ENCODE peak calls at places on chromosomes 6 and 20, in ten cellular contexts. Y, C, J, V, K, U, I, P, Q and F are unnamed samples. For H3K4me1 and H3K27me3, the result is how much of the 10 kb centered on the place peaks cover.

GRCh38 chr6:111277819-111278218 is 190.5 kb downstream of the SLC16A10 start:
- DNase-seq in I (no peak), U (no peak), K (no peak), J (no peak), C (peak), P (no peak), Q (no peak), Y (no peak), V (no peak), F (no peak)

GRCh38 chr6:38262041-38262440 is 377.7 kb downstream of the BTBD9 start:
- DNase-seq in Q (no peak), P (no peak), J (peak), U (no peak), Y (no peak), I (no peak), V (no peak), C (no peak), K (no peak), F (no peak)

GRCh38 chr6:148516116-148517016 is 173.7 kb downstream of the SASH1 start:
- DNase-seq in C (no peak), I (no peak), Q (no peak), P (no peak), V (no peak), Y (no peak), J (no peak), K (no peak), U (no peak), F (no peak)

GRCh38 chr6:55953384-55953783 is 78.0 kb upstream of the BMP5 start:
- DNase-seq in Q (no peak), V (no peak), C (no peak), U (no peak), Y (no peak), J (peak), K (no peak), I (peak), P (no peak), F (no peak)

GRCh38 chr6:85451586-85452306 is 1.9 kb downstream of the NT5E start:
- DNase-seq in J (no peak), Q (no peak), P (no peak), K (no peak), C (no peak), U (no peak), V (no peak), Y (no peak), I (no peak), F (no peak)

GRCh38 chr6:158353851-158354508 is 41.7 kb downstream of the TULP4 start:
- DNase-seq in Y (no peak), I (no peak), V (no peak), C (no peak), K (no peak), J (peak), U (no peak), Q (no peak), P (no peak), F (no peak)

GRCh38 chr20:37734228-37734980 is 40.6 kb downstream of the CTNNBL1 start:
- DNase-seq in K (no peak), U (no peak), I (no peak), V (no peak), Y (no peak), Q (no peak), P (no peak), C (no peak), J (peak), F (no peak)

GRCh38 chr20:24612799-24613775 is 143.7 kb downstream of the SYNDIG1 start:
- DNase-seq in I (no peak), Y (no peak), U (no peak), C (no peak), K (no peak), V (no peak), Q (no peak), J (peak), P (peak), F (no peak)

GRCh38 chr6:487956-488355 is 96.4 kb downstream of the IRF4 start:
- DNase-seq in J (no peak), U (no peak), K (no peak), Q (no peak), V (no peak), I (no peak), C (no peak), P (no peak), Y (no peak), F (no peak)

GRCh38 chr6:157728183-157728881 is 94.7 kb upstream of the SNX9 start:
- DNase-seq in C (no peak), V (no peak), Q (no peak), J (no peak), P (no peak), K (no peak), Y (no peak), U (no peak), I (no peak), F (no peak)

GRCh38 chr6:148342146-148343027 is at the start of gene SASH1:
- DNase-seq in K (peak), J (peak), V (peak), Q (peak), U (peak), I (peak), P (peak), C (peak), Y (peak), F (peak)

GRCh38 chr20:53608456-53609413 is 15.1 kb upstream of the ZNF217 start:
- DNase-seq in P (peak), C (no peak), Q (peak), Y (no peak), I (no peak), K (no peak), V (no peak), J (no peak), U (no peak), F (no peak)

GRCh38 chr6:56913276-56914138 is 41.4 kb upstream of the BEND6 start:
- DNase-seq in I (no peak), V (no peak), Y (no peak), P (no peak), C (no peak), K (no peak), Q (no peak), U (no peak), J (peak), F (no peak)

GRCh38 chr6:77183447-77183846 is 279.8 kb downstream of the HTR1B start:
- DNase-seq in V (no peak), U (no peak), Y (no peak), P (no peak), C (no peak), J (no peak), K (no peak), I (no peak), Q (no peak), F (no peak)

GRCh38 chr6:36386495-36387439 is 702 bp downstream of the ETV7 start:
- DNase-seq in I (no peak), P (no peak), U (no peak), K (no peak), V (peak), C (no peak), Q (peak), Y (peak), J (peak), F (peak)

GRCh38 chr20:17828598-17829144 is 128.9 kb downstream of the BANF2 start:
- DNase-seq in J (no peak), Y (no peak), Q (no peak), V (no peak), I (no peak), U (no peak), C (no peak), P (no peak), K (no peak), F (no peak)

GRCh38 chr6:130788954-130789353 is 38.3 kb upstream of the SMLR1 start:
- DNase-seq in J (no peak), C (no peak), K (no peak), P (no peak), Q (no peak), Y (no peak), V (no peak), U (no peak), I (no peak), F (no peak)

GRCh38 chr6:26350858-26351543 is 14.0 kb upstream of the BTN3A2 start:
- DNase-seq in Y (no peak), U (no peak), J (no peak), Q (no peak), P (no peak), C (no peak), K (no peak), I (no peak), V (no peak), F (no peak)

GRCh38 chr20:40604416-40604815 is 84.6 kb downstream of the MAFB start:
- DNase-seq in C (no peak), Q (no peak), Y (no peak), J (no peak), U (no peak), K (no peak), I (no peak), P (no peak), V (no peak), F (no peak)

GRCh38 chr20:3483784-3484183 is 13.0 kb downstream of the ATRN start:
- DNase-seq in J (peak), Y (no peak), C (no peak), I (no peak), K (no peak), U (no peak), V (no peak), P (no peak), Q (no peak), F (no peak)

GRCh38 chr20:10387686-10388085 is 46.3 kb downstream of the MKKS start:
- DNase-seq in P (no peak), Y (no peak), C (no peak), K (no peak), I (no peak), J (no peak), V (no peak), Q (no peak), U (no peak), F (no peak)

GRCh38 chr6:159837141-159837490 is 37.0 kb downstream of the PNLDC1 start:
- DNase-seq in V (no peak), I (no peak), C (no peak), U (no peak), Y (no peak), J (no peak), P (no peak), K (no peak), Q (no peak), F (no peak)

GRCh38 chr6:170532867-170533488 is 20.1 kb downstream of the PSMB1 start:
- DNase-seq in K (no peak), C (no peak), J (peak), V (no peak), P (no peak), Q (no peak), I (no peak), Y (no peak), U (no peak), F (no peak)

GRCh38 chr6:29968130-29968529 is 25.8 kb downstream of the HLA-A start:
- DNase-seq in Q (no peak), J (peak), C (no peak), K (no peak), Y (no peak), V (no peak), U (no peak), P (no peak), I (peak), F (no peak)

GRCh38 chr6:21438986-21439352 is 154.6 kb upstream of the SOX4 start:
- DNase-seq in U (no peak), C (no peak), Q (no peak), V (no peak), K (no peak), P (no peak), I (no peak), J (no peak), Y (no peak), F (no peak)

GRCh38 chr6:6411115-6411514 is 90.7 kb upstream of the F13A1 start:
- DNase-seq in Y (no peak), V (no peak), U (no peak), Q (no peak), I (no peak), K (no peak), P (peak), J (no peak), C (no peak), F (no peak)

GRCh38 chr6:111552241-111552744 is 53.4 kb downstream of the TRAF3IP2 start:
- DNase-seq in P (peak), V (peak), Y (no peak), Q (peak), C (no peak), U (no peak), J (peak), I (no peak), K (peak), F (peak)

GRCh38 chr6:1591243-1591642 is 18.5 kb upstream of the FOXC1 start:
- DNase-seq in C (no peak), Q (no peak), V (no peak), U (no peak), Y (no peak), P (no peak), K (no peak), J (no peak), I (no peak), F (no peak)

GRCh38 chr6:167141667-167142432 is 15.9 kb downstream of the GPR31 start:
- DNase-seq in V (no peak), I (peak), K (no peak), C (peak), P (peak), Y (no peak), J (no peak), Q (peak), U (no peak), F (peak)

GRCh38 chr6:13491538-13491937 is 4.1 kb upstream of the GFOD1 start:
- DNase-seq in V (no peak), C (no peak), Q (no peak), K (no peak), J (no peak), U (no peak), Y (no peak), P (no peak), I (no peak), F (no peak)

GRCh38 chr6:40695114-40695513 is 108.0 kb upstream of the LRFN2 start:
- DNase-seq in P (no peak), C (no peak), Y (no peak), V (no peak), J (peak), I (no peak), K (no peak), Q (no peak), U (no peak), F (no peak)

GRCh38 chr20:48314925-48315592 is 512.7 kb downstream of the PREX1 start:
- DNase-seq in Q (no peak), C (no peak), U (no peak), J (no peak), K (no peak), Y (no peak), I (no peak), V (no peak), P (no peak), F (no peak)

GRCh38 chr20:21360686-21361085 is 36.6 kb downstream of the NKX2-4 start:
- DNase-seq in C (no peak), I (no peak), Y (no peak), V (no peak), Q (no peak), K (no peak), U (no peak), J (peak), P (no peak), F (no peak)

GRCh38 chr6:96520039-96520850 is 1.4 kb upstream of the UFL1 start:
- DNase-seq in P (no peak), Y (no peak), J (peak), U (no peak), K (no peak), V (no peak), C (no peak), Q (peak), I (peak), F (no peak)

DNA sequence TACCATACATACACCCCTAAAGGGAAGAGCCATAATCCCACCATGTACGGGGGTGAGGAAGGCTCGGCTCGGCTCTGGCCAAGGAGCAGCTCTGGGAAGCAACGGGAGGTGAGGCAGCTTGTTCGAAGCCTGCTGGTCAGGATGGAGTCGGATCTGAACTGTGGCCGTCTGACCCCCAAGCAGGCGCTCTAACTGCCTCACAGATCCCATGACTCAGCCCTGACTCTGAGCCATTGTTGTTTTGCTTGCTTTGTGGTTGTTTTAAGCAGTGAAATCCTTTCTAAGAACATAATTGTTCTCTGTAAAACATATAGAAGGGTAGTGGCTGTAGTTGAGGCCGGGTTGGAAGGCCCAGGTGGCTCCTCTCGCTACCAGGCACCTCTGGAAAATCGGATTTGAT is 10.9 kb downstream of the C6orf132 start:
- DNase-seq in U (no peak), J (peak), C (no peak), P (no peak), Q (no peak), V (no peak), Y (no peak), I (no peak), K (no peak), F (no peak)
- TF ChIP-seq POLR2A in U (no peak), J (no peak), C (no peak), P (no peak), Q (no peak), V (no peak), Y (no peak), I (no peak), K (no peak), F (no peak)

GRCh38 chr20:50921055-50921454 is 10.2 kb downstream of the ADNP start:
- DNase-seq in Y (no peak), C (no peak), Q (no peak), J (no peak), U (no peak), I (no peak), V (no peak), K (no peak), P (no peak), F (no peak)
- H3K4me1 ChIP-seq in Y (half or more), C (under half), Q (half or more), J (under half), U (under half), I (under half), V (under half), K (half or more), P (half or more), F (half or more)

DNA sequence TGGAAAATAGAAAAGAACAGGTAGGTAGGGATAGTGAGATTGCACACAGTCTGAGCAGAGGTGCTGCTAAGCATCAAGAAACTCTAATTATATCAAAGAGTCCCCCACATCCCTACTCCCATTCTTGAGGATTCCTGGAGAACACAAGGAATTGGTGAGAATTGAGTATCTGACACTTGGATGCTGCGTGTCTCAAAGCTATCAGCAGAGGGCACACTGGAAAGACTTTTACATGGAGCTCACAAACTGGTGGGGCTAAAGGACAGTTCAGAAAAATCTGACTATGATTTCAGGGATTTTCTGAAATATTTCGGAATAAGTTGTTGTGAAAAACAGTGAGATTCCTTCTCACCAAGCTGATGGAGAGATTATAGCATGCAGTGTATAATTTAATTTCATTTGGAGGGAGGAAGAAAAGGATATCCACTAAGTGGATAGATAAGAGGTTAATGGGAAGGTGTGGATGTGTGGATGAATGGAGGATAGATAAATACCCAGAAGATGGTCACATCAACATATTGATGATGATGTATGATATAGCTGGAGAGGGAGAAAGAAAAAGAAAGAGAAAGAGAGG is 215.4 kb upstream of the DEFB112 start:
- DNase-seq in V (no peak), Q (no peak), C (no peak), K (no peak), J (no peak), Y (no peak), I (no peak), P (no peak), U (no peak), F (no peak)
- H3K27me3 ChIP-seq in V (under half), Q (under half), C (under half), K (under half), J (under half), Y (under half), I (under half), P (under half), U (under half), F (under half)

GRCh38 chr20:19937651-19938420 is 79.3 kb upstream of the NAA20 start:
- DNase-seq in K (no peak), V (no peak), C (no peak), J (no peak), Q (no peak), I (no peak), U (no peak), Y (no peak), P (no peak), F (no peak)
- TF ChIP-seq POLR2A in K (no peak), V (no peak), C (no peak), J (no peak), Q (no peak), I (no peak), U (no peak), Y (no peak), P (no peak), F (no peak)

DNA sequence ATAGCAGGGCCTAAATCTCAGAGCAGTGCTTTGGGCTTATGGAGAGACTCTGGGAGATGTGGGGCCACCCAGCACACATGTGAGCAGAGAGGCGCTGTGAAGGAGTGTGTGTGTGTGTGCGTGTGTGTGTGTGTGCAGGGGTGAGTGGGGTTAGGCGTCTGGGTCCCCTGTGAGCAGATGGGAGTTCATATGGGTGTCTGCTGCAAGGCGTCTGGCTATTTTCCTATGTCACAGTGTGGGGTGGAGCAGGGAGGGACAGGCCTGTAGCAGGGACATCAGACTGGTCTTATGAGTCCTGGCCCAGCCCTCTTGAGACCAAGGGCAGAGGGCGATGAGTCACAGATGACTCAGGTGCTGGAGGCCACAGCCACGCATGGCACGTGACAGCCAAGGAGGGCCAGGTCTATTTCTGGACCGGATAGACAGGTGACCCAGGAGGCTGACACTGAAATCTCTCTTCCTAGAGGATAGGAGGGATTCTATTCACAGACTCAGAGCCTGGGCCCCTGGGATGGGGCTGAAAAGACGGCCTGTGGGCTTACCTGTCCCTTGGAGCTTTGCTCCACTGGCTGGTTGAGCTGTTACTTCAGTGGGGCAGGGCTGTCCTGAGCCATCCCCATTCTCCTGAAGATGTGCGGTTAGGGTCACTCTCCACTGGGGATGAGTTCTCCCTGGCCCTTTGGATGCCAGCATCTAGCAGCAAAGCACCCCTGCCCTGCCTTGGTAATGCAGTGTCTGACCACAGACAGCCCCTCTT is 28.9 kb downstream of the VEGFA start:
- DNase-seq in C (peak), P (peak), I (peak), Y (no peak), V (peak), J (peak), Q (peak), K (no peak), U (peak), F (peak)
- H3K4me1 ChIP-seq in C (under half), P (under half), I (under half), Y (under half), V (under half), J (under half), Q (half or more), K (under half), U (under half), F (under half)

GRCh38 chr20:22576273-22576672 is 8.1 kb downstream of the FOXA2 start:
- DNase-seq in C (no peak), Q (no peak), Y (no peak), P (no peak), V (no peak), U (no peak), K (no peak), I (no peak), J (no peak), F (no peak)

GRCh38 chr20:22576733-22577514 is 7.4 kb downstream of the FOXA2 start:
- DNase-seq in J (no peak), C (no peak), P (no peak), V (no peak), Q (no peak), U (no peak), Y (no peak), K (no peak), I (no peak), F (no peak)

GRCh38 chr20:22575087-22575721 is 9.2 kb downstream of the FOXA2 start:
- DNase-seq in Q (no peak), Y (no peak), I (no peak), V (no peak), J (no peak), P (no peak), K (no peak), C (no peak), U (no peak), F (no peak)

GRCh38 chr20:22574545-22575086 is 9.8 kb downstream of the FOXA2 start:
- DNase-seq in U (no peak), C (no peak), K (no peak), P (no peak), V (no peak), J (no peak), I (no peak), Y (no peak), Q (no peak), F (no peak)

GRCh38 chr20:22575737-22576136 is 8.6 kb downstream of the FOXA2 start:
- DNase-seq in I (no peak), U (no peak), Y (no peak), V (no peak), K (no peak), C (no peak), Q (no peak), J (no peak), P (no peak), F (no peak)
- H3K27me3 ChIP-seq in I (under half), U (under half), Y (half or more), V (half or more), K (under half), C (under half), Q (half or more), J (half or more), P (half or more), F (under half)

GRCh38 chr6:89357390-89357789 is 4.9 kb upstream of the UBE2J1 start:
- DNase-seq in V (no peak), Q (no peak), Y (no peak), U (no peak), K (no peak), J (no peak), I (no peak), C (no peak), P (no peak), F (no peak)
- TF ChIP-seq POLR2A in V (no peak), Q (no peak), Y (no peak), U (no peak), K (no peak), J (no peak), I (no peak), C (no peak), P (no peak), F (no peak)